ENCODE peak calls at places on chromosome 10, in eight cellular contexts. S, D, T, E, X, P, I and N are unnamed samples.

GRCh38 chr10:69486922-69487730 is 35.9 kb downstream of the TSPAN15 start:
- DNase-seq in S (no peak), D (peak; percentile 66), T (no peak), E (no peak), X (no peak), P (no peak), I (no peak), N (no peak)

GRCh38 chr10:113347508-113347907 is 205.3 kb upstream of the HABP2 start:
- DNase-seq in S (peak; percentile 13), D (no peak), T (no peak), E (no peak), X (no peak), P (no peak), I (no peak), N (no peak)

GRCh38 chr10:122116331-122116730 is 127.4 kb downstream of the TACC2 start:
- DNase-seq in S (peak; percentile 79), D (no peak), T (no peak), E (no peak), X (no peak), P (peak; percentile 55), I (no peak), N (peak; percentile 57)

GRCh38 chr10:47098964-47099363 is 187.7 kb downstream of the PTPN20 start:
- DNase-seq in S (no peak), D (no peak), T (no peak), E (no peak), X (no peak), P (no peak), I (no peak), N (no peak)

GRCh38 chr10:64813391-64813790 is 1292.2 kb downstream of the REEP3 start:
- DNase-seq in S (peak; percentile 1), D (no peak), T (no peak), E (no peak), X (no peak), P (no peak), I (no peak), N (no peak)

GRCh38 chr10:34804306-34804705 is 10.8 kb downstream of the PARD3 start:
- DNase-seq in S (peak; percentile 61), D (no peak), T (no peak), E (no peak), X (no peak), P (no peak), I (no peak), N (peak; percentile 33)

GRCh38 chr10:80070068-80070467 is 8.4 kb upstream of the TMEM254 start:
- DNase-seq in S (no peak), D (no peak), T (peak; percentile 33), E (no peak), X (no peak), P (no peak), I (no peak), N (no peak)

GRCh38 chr10:101095550-101096213 is 33.9 kb downstream of the KAZALD1 start:
- DNase-seq in S (peak; percentile 38), D (peak; percentile 91), T (peak; percentile 55), E (peak; percentile 70), X (peak; percentile 77), P (peak; percentile 82), I (peak; percentile 82), N (peak; percentile 74)

GRCh38 chr10:122531935-122532334 is 28.6 kb upstream of the DMBT1 start:
- DNase-seq in S (no peak), D (peak; percentile 65), T (no peak), E (no peak), X (no peak), P (no peak), I (no peak), N (no peak)

GRCh38 chr10:78454123-78454645 is 420.5 kb downstream of the RPS24 start:
- DNase-seq in S (peak; percentile 45), D (no peak), T (no peak), E (no peak), X (no peak), P (no peak), I (no peak), N (no peak)

GRCh38 chr10:64760371-64760770 is 1239.2 kb downstream of the REEP3 start:
- DNase-seq in S (no peak), D (peak; percentile 48), T (no peak), E (no peak), X (no peak), P (peak; percentile 21), I (no peak), N (no peak)

GRCh38 chr10:113494736-113495135 is 58.1 kb upstream of the HABP2 start:
- DNase-seq in S (no peak), D (no peak), T (no peak), E (no peak), X (no peak), P (no peak), I (peak; percentile 65), N (no peak)

GRCh38 chr10:111113961-111114830 is 37.4 kb downstream of the ADRA2A start:
- DNase-seq in S (peak; percentile 16), D (no peak), T (no peak), E (no peak), X (no peak), P (no peak), I (peak; percentile 75), N (no peak)

GRCh38 chr10:127266431-127266830 is 70.0 kb upstream of the INSYN2A start:
- DNase-seq in S (no peak), D (no peak), T (no peak), E (no peak), X (no peak), P (no peak), I (no peak), N (no peak)

GRCh38 chr10:42948040-42948439 is 128.8 kb upstream of the RET start:
- DNase-seq in S (no peak), D (no peak), T (no peak), E (no peak), X (no peak), P (no peak), I (no peak), N (no peak)

GRCh38 chr10:133378251-133379096 is 588 bp upstream of the PAOX start:
- DNase-seq in S (peak; percentile 49), D (peak; percentile 51), T (peak; percentile 70), E (no peak), X (no peak), P (peak; percentile 86), I (peak; percentile 50), N (peak; percentile 78)

GRCh38 chr10:102615361-102615760 is 28.9 kb upstream of the TRIM8 start:
- DNase-seq in S (no peak), D (no peak), T (no peak), E (no peak), X (peak; percentile 48), P (no peak), I (no peak), N (no peak)

GRCh38 chr10:108097258-108097657 is 932.8 kb upstream of the SORCS1 start:
- DNase-seq in S (no peak), D (no peak), T (no peak), E (no peak), X (no peak), P (no peak), I (no peak), N (no peak)

GRCh38 chr10:60809157-60809556 is 30.9 kb downstream of the CDK1 start:
- DNase-seq in S (no peak), D (peak; percentile 24), T (no peak), E (no peak), X (no peak), P (peak; percentile 57), I (peak; percentile 40), N (peak; percentile 88)

GRCh38 chr10:123236122-123236521 is 81.9 kb downstream of the BUB3 start:
- DNase-seq in S (peak; percentile 9), D (no peak), T (no peak), E (no peak), X (no peak), P (no peak), I (no peak), N (no peak)

GRCh38 chr10:28713626-28714352 is 36.5 kb downstream of the BAMBI start:
- DNase-seq in S (no peak), D (no peak), T (no peak), E (no peak), X (no peak), P (no peak), I (no peak), N (no peak)

GRCh38 chr10:73940634-73941221 is 29.8 kb downstream of the PLAU start:
- DNase-seq in S (peak; percentile 54), D (peak; percentile 85), T (peak; percentile 54), E (peak; percentile 76), X (peak; percentile 81), P (peak; percentile 88), I (peak; percentile 86), N (peak; percentile 66)

GRCh38 chr10:110527731-110528171 is 30.0 kb downstream of the DUSP5 start:
- DNase-seq in S (peak; percentile 74), D (no peak), T (no peak), E (no peak), X (no peak), P (no peak), I (no peak), N (no peak)

GRCh38 chr10:133143200-133143533 is 16.9 kb upstream of the KNDC1 start:
- DNase-seq in S (no peak), D (no peak), T (no peak), E (no peak), X (no peak), P (peak; percentile 60), I (no peak), N (no peak)

GRCh38 chr10:116465541-116465940 is 37.9 kb downstream of the PNLIPRP3 start:
- DNase-seq in S (no peak), D (no peak), T (no peak), E (no peak), X (no peak), P (no peak), I (no peak), N (no peak)

GRCh38 chr10:122990278-122990677 is 10.1 kb downstream of the PSTK start:
- DNase-seq in S (no peak), D (peak; percentile 36), T (no peak), E (no peak), X (no peak), P (no peak), I (no peak), N (no peak)

GRCh38 chr10:16886032-16886431 is 68.8 kb upstream of the RSU1 start:
- DNase-seq in S (no peak), D (no peak), T (no peak), E (no peak), X (no peak), P (no peak), I (no peak), N (peak; percentile 21)

GRCh38 chr10:44955408-44956070 is 4.1 kb upstream of the RASSF4 start:
- DNase-seq in S (no peak), D (no peak), T (peak; percentile 85), E (no peak), X (no peak), P (no peak), I (no peak), N (no peak)